ENCODE peak calls at places on chromosomes 7 and 10, in seven cellular contexts. M, P, D, F, G, V and T are unnamed samples.

GRCh38 chr10:5532231-5532605 is 7.5 kb downstream of the CALML3 start:
- DNase-seq in D (no peak), P (no peak), G (no peak), F (no peak), V (no peak), M (peak; percentile 50), T (no peak)

GRCh38 chr10:83736008-83736407 is 403.3 kb upstream of the GHITM start:
- DNase-seq in V (no peak), G (peak; percentile 10), P (no peak), M (no peak), D (no peak), F (no peak), T (no peak)

GRCh38 chr10:17201165-17202013 is at the start of gene TRDMT1:
- DNase-seq in V (peak; percentile 98), M (peak; percentile 94), P (peak; percentile 91), D (peak; percentile 82), F (peak; percentile 86), G (peak; percentile 90), T (peak; percentile 85)

GRCh38 chr10:17431871-17432311 is 22.5 kb downstream of the ST8SIA6 start:
- DNase-seq in G (no peak), F (peak; percentile 62), P (peak; percentile 11), D (no peak), M (no peak), V (no peak), T (no peak)

GRCh38 chr7:92824901-92825480 is 11.4 kb downstream of the CDK6 start:
- DNase-seq in P (no peak), G (no peak), M (no peak), F (no peak), V (no peak), D (no peak), T (no peak)

GRCh38 chr10:71486465-71487114 is 89.9 kb downstream of the CDH23 start:
- DNase-seq in F (peak; percentile 58), P (peak; percentile 47), G (no peak), V (peak; percentile 92), D (no peak), M (no peak), T (peak; percentile 83)

GRCh38 chr7:101104193-101104713 is 19.0 kb downstream of the TRIM56 start:
- DNase-seq in P (no peak), D (no peak), F (no peak), G (no peak), M (no peak), V (no peak), T (no peak)

GRCh38 chr7:101812595-101812994 is 4.8 kb upstream of the CUX1 start:
- DNase-seq in G (no peak), F (no peak), V (no peak), D (no peak), M (no peak), P (no peak), T (no peak)

GRCh38 chr10:44259090-44259874 is 125.6 kb downstream of the CXCL12 start:
- DNase-seq in F (no peak), G (no peak), V (no peak), M (no peak), P (no peak), D (no peak), T (no peak)

GRCh38 chr7:96998765-96999164 is 6.6 kb upstream of the DLX6 start:
- DNase-seq in G (no peak), P (no peak), D (no peak), V (peak; percentile 77), M (no peak), F (no peak), T (no peak)

GRCh38 chr10:98258683-98259454 is 9.1 kb downstream of the LOXL4 start:
- DNase-seq in F (no peak), V (no peak), D (no peak), P (no peak), G (no peak), M (no peak), T (no peak)

GRCh38 chr7:47344171-47344955 is 237.5 kb downstream of the TNS3 start:
- DNase-seq in V (no peak), G (no peak), F (no peak), P (no peak), D (no peak), M (no peak), T (no peak)

GRCh38 chr10:61159253-61159652 is 215.3 kb upstream of the RHOBTB1 start:
- DNase-seq in V (no peak), P (peak; percentile 44), M (no peak), F (peak; percentile 37), G (no peak), D (no peak), T (no peak)

GRCh38 chr7:20290505-20291111 is 40.1 kb upstream of the ITGB8 start:
- DNase-seq in F (no peak), D (no peak), M (no peak), P (no peak), G (no peak), V (no peak), T (no peak)

GRCh38 chr10:93821051-93821772 is 63.5 kb downstream of the LGI1 start:
- DNase-seq in M (no peak), V (peak; percentile 27), P (peak; percentile 59), G (no peak), D (no peak), F (no peak), T (no peak)

GRCh38 chr7:44267178-44267577 is 58.2 kb downstream of the CAMK2B start:
- DNase-seq in P (no peak), M (no peak), F (no peak), D (no peak), G (no peak), V (no peak), T (no peak)

GRCh38 chr10:30500534-30500933 is 66.5 kb downstream of the MAP3K8 start:
- DNase-seq in D (no peak), F (no peak), G (no peak), P (no peak), M (no peak), V (no peak), T (no peak)

GRCh38 chr7:108093903-108094302 is 36.3 kb downstream of the LAMB4 start:
- DNase-seq in G (no peak), V (no peak), D (no peak), P (peak; percentile 80), F (no peak), M (peak; percentile 66), T (no peak)

GRCh38 chr7:134246347-134246746 is 70.4 kb downstream of the SLC35B4 start:
- DNase-seq in F (no peak), M (no peak), V (no peak), G (no peak), P (no peak), D (no peak), T (no peak)

GRCh38 chr7:90119178-90119971 is 34.9 kb upstream of the STEAP1 start:
- DNase-seq in F (no peak), P (peak; percentile 20), M (peak; percentile 68), G (peak; percentile 16), D (peak; percentile 43), V (peak; percentile 48), T (peak; percentile 18)

GRCh38 chr7:2596636-2597635 is 34.9 kb upstream of the TTYH3 start:
- DNase-seq in M (no peak), G (no peak), V (no peak), F (no peak), P (no peak), D (no peak), T (no peak)

GRCh38 chr10:87865201-87866025 is 2.0 kb downstream of the PTEN start:
- DNase-seq in F (no peak), D (no peak), P (no peak), G (no peak), V (no peak), M (no peak), T (no peak)

GRCh38 chr7:147023390-147023914 is 906.9 kb downstream of the CNTNAP2 start:
- DNase-seq in V (no peak), G (no peak), M (no peak), D (no peak), P (no peak), F (no peak), T (no peak)

GRCh38 chr10:109427421-109427820 is 495.9 kb downstream of the XPNPEP1 start:
- DNase-seq in G (no peak), P (no peak), D (no peak), F (no peak), V (no peak), M (no peak), T (no peak)
- TF ChIP-seq CTCF in G (no peak), P (no peak), D (no peak), F (peak; percentile 21), V (peak; percentile 42), M (no peak), T (no peak)

GRCh38 chr7:65247491-65247890 is 126.2 kb upstream of the ZNF92 start:
- DNase-seq in D (no peak), F (no peak), P (no peak), V (no peak), G (no peak), M (no peak), T (no peak)
- TF ChIP-seq CTCF in D (no peak), F (no peak), P (no peak), V (no peak), G (no peak), M (no peak), T (no peak)

GRCh38 chr10:119348516-119349240 is 141.3 kb downstream of the GRK5 start:
- DNase-seq in V (no peak), G (peak; percentile 29), D (no peak), F (peak; percentile 17), P (peak; percentile 48), M (peak; percentile 77), T (no peak)
- TF ChIP-seq CTCF in V (no peak), G (no peak), D (no peak), F (peak; percentile 47), P (no peak), M (no peak), T (no peak)

DNA sequence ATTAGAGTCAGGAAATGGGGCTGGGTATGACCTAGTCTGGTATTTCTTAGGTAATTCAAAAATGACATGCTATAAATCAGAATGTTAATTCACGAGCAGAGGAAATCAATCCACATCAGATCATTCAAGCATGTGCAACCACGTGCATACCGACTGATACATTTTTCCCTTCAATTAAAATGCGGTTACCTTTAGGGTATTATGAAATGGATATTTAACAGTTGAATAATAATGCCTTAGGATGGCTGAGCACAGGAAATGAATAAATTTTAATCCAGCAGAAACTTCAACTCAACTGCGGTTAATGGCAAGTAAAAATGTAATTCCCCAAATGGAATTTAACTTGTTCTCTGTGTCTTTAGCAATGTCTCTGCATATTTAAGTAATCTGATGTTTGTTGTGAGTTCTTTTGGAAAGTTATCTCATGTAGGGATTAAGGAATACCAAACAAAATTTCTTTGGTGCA is 9.2 kb downstream of the CPA2 start:
- DNase-seq in G (no peak), P (no peak), D (no peak), F (no peak), M (no peak), V (no peak), T (no peak)
- TF ChIP-seq CTCF in G (no peak), P (no peak), D (no peak), F (no peak), M (no peak), V (no peak), T (no peak)

GRCh38 chr10:131899695-131900349 is 986 bp upstream of the PPP2R2D start:
- DNase-seq in F (no peak), D (no peak), M (peak; percentile 35), P (no peak), G (peak; percentile 14), V (peak; percentile 38), T (peak; percentile 28)
- TF ChIP-seq CTCF in F (peak; percentile 27), D (no peak), M (no peak), P (no peak), G (no peak), V (peak; percentile 32), T (no peak)